ENCODE peak calls at places on chromosomes 11 and 22, in four cellular contexts. G is epithelial cell of esophagus, F is AG04450, X is fibroblast of lung. T is an unnamed sample.
A peak's percentile ranks its signal among the peaks of the same experiment; 100 is the strongest.

GRCh38 chr22:20155330-20156041 is 4.6 kb upstream of the CCDC188 start:
- DNase-seq in X (peak; percentile 73), G (no peak), F (no peak), T (peak; percentile 31)

GRCh38 chr11:125163431-125164011 is 1.0 kb upstream of the PKNOX2 start:
- DNase-seq in F (no peak), X (no peak), G (no peak), T (no peak)

GRCh38 chr11:19597194-19597593 is 115.4 kb upstream of the NAV2 start:
- DNase-seq in F (no peak), X (peak; percentile 80), G (peak; percentile 48), T (peak; percentile 76)

GRCh38 chr11:94593030-94593429 is 25.9 kb downstream of the PIWIL4 start:
- DNase-seq in G (peak; percentile 40), X (peak; percentile 17), F (no peak), T (peak; percentile 51)

GRCh38 chr11:125566235-125566634 is 3.0 kb upstream of the EI24 start:
- DNase-seq in F (no peak), X (no peak), G (no peak), T (no peak)

GRCh38 chr11:73401217-73401923 is 25.2 kb downstream of the RELT start:
- DNase-seq in X (no peak), G (no peak), F (no peak), T (no peak)

GRCh38 chr11:70090989-70091388 is 12.9 kb downstream of the ANO1 start:
- DNase-seq in F (no peak), G (no peak), X (peak; percentile 33), T (no peak)

GRCh38 chr11:117535870-117536411 is 208.3 kb downstream of the CEP164 start:
- DNase-seq in F (no peak), G (no peak), X (no peak), T (no peak)

GRCh38 chr11:130771708-130772107 is 144.6 kb downstream of the SNX19 start:
- DNase-seq in F (no peak), G (no peak), X (peak; percentile 38), T (peak; percentile 85)

GRCh38 chr11:67409261-67409666 is 5.4 kb downstream of the TBC1D10C start:
- DNase-seq in X (no peak), F (no peak), G (no peak), T (no peak)
- H3K4me3 ChIP-seq in X (no peak overlapping the region), F (no peak overlapping the region), G (no peak overlapping the region), T (no peak overlapping the region)

DNA sequence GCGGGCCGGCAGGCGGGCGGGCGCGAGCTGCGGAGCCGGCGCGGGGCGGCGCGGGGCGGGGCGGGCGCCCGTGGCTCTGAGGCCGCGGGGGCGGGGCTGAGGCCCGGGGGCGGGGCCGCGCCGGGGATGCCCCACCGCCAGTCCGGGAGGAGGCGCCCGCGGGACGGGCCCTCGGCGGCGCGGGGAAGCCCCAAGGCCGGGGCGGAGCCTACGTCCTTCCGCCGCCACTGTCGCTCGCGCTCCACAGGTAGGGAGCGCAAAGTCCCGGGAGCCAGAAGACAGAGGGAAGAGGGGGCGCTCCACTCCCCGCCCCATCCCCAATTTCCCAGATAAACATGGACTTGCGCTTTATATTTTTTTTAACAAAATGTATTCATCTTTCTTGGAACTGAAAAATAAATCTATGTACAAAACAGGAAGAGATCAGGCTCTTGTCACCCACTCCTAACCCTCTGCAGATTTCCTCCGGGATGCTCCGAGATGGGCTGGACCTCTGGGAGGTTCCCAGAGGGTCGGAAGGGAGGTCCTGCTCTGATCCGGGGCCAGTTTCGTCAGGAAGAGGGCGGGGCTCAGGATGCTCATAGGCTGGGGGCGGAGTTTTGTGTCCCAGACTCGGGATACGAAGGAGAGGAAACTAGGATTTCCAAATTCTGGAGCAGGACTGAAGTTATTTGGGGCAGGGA is at the start of gene MAP4K2:
- DNase-seq in G (peak; percentile 84), X (peak; percentile 70), F (peak; percentile 33), T (peak; percentile 88)
- TF ChIP-seq CTCF in G (peak; percentile 8), X (peak; percentile 7), F (peak; percentile 7), T (no peak)

GRCh38 chr11:62336949-62337681 is at the start of gene ASRGL1:
- DNase-seq in F (no peak), G (peak; percentile 55), X (peak; percentile 41), T (peak; percentile 47)
- H3K4me3 ChIP-seq in F (peak within 1 kb of the TSS; percentile 57), G (peak within 1 kb of the TSS; percentile 36), X (peak within 1 kb of the TSS; percentile 65), T (peak within 1 kb of the TSS; percentile 60)

GRCh38 chr22:22348127-22348814 is 103.7 kb downstream of the VPREB1 start:
- DNase-seq in F (no peak), X (no peak), G (peak; percentile 7), T (no peak)
- TF ChIP-seq CTCF in F (no peak), X (no peak), G (peak; percentile 30), T (no peak)

T was measured in cardiac fibroblast.